ENCODE peak calls at places on chromosomes 3 and 15, in four cellular contexts. A is activated T-helper 1 cell treated with anti-CD3 and anti-CD28 coated beads, Interleukin-12 subunit alpha, Interleukin-12 subunit beta, Interleukin-2, Interleukin-4 antibody, amounts not matched to agents 30 ng/mL and 10 ng/mL and 1 ng/mL, durations not matched to agents 14 hours and 24 hours and 36 hours; E is naive thymus-derived CD8-positive, alpha-beta T cell; U is astrocyte of the spinal cord. C is an unnamed sample.

GRCh38 chr3:175082631-175083030 is 223.5 kb downstream of the NAALADL2 start:
- DNase-seq in A (no peak), E (no peak), U (no peak), C (no peak)

GRCh38 chr15:66617137-66618090 is 51.6 kb upstream of the LCTL start:
- DNase-seq in A (no peak), E (no peak), U (peak; percentile 84), C (no peak)

GRCh38 chr3:73036694-73037368 is 24.6 kb upstream of the EBLN2 start:
- DNase-seq in A (no peak), E (no peak), U (no peak), C (no peak)

GRCh38 chr3:167012691-167013090 is 367.4 kb downstream of the ZBBX start:
- DNase-seq in A (no peak), E (no peak), U (no peak), C (no peak)

GRCh38 chr3:9899289-9899791 is 3.3 kb upstream of the IL17RE start:
- DNase-seq in A (no peak), E (no peak), U (no peak), C (no peak)

GRCh38 chr3:183359036-183359435 is 69.4 kb downstream of the MCF2L2 start:
- DNase-seq in A (no peak), E (no peak), U (no peak), C (no peak)

GRCh38 chr3:13607821-13608620 is 59.1 kb downstream of the FBLN2 start:
- DNase-seq in A (no peak), E (no peak), U (no peak), C (no peak)

GRCh38 chr3:101381809-101382208 is 61.4 kb upstream of the IMPG2 start:
- DNase-seq in A (no peak), E (no peak), U (peak; percentile 55), C (no peak)

GRCh38 chr15:51765751-51766150 is 14.4 kb downstream of the TMOD2 start:
- DNase-seq in A (no peak), E (no peak), U (no peak), C (no peak)

GRCh38 chr3:177447938-177448337 is 250.7 kb upstream of the TBL1XR1 start:
- DNase-seq in A (no peak), E (no peak), U (no peak), C (no peak)

GRCh38 chr3:48711727-48712126 is 5.3 kb downstream of the IP6K2 start:
- DNase-seq in A (no peak), E (no peak), U (peak; percentile 31), C (no peak)

GRCh38 chr3:8301977-8302589 is 199.5 kb upstream of the LMCD1 start:
- DNase-seq in A (no peak), E (no peak), U (peak; percentile 70), C (peak; percentile 0)

GRCh38 chr3:129599607-129600006 is 6.9 kb downstream of the PLXND1 start:
- DNase-seq in A (no peak), E (no peak), U (peak; percentile 77), C (no peak)

GRCh38 chr15:40875996-40876740 is 2.1 kb upstream of the RHOV start:
- DNase-seq in A (no peak), E (no peak), U (no peak), C (no peak)

GRCh38 chr3:132161608-132162007 is 126.8 kb upstream of the CPNE4 start:
- DNase-seq in A (no peak), E (no peak), U (no peak), C (no peak)

C was measured in NCI-H1930.